ENCODE peak calls at places on chromosome 9, in nine cellular contexts. L is K562, N is breast epithelium, G is H1, W is spleen, B is suprapubic skin, Z is HCT116, C is prostate gland, T is HepG2. M is an unnamed sample.

GRCh38 chr9:132142883-132143282 is 19.0 kb upstream of the NTNG2 start:
- DNase-seq in L (no peak), N (no peak), G (no peak), W (no peak), B (no peak), Z (no peak), C (no peak), T (no peak), M (no peak)

GRCh38 chr9:26779072-26779471 is 113.5 kb downstream of the CAAP1 start:
- DNase-seq in L (no peak), N (no peak), G (no peak), W (no peak), B (no peak), Z (peak; percentile 46), C (no peak), T (peak; percentile 2), M (no peak)

GRCh38 chr9:23232831-23233230 is 593.2 kb downstream of the ELAVL2 start:
- DNase-seq in L (no peak), N (no peak), G (no peak), W (no peak), B (no peak), Z (no peak), C (no peak), T (no peak), M (no peak)

GRCh38 chr9:129803679-129804065 is 688 bp downstream of the TOR1B start:
- DNase-seq in L (peak; percentile 64), N (no peak), G (no peak), W (no peak), B (no peak), Z (no peak), C (no peak), T (no peak), M (no peak)

GRCh38 chr9:80874276-80874675 is 815.1 kb downstream of the TLE1 start:
- DNase-seq in L (no peak), N (no peak), G (no peak), W (no peak), B (no peak), Z (no peak), C (no peak), T (no peak), M (no peak)

GRCh38 chr9:15430920-15431844 is 8.5 kb downstream of the SNAPC3 start:
- DNase-seq in L (no peak), N (no peak), G (no peak), W (no peak), B (no peak), Z (no peak), C (no peak), T (no peak), M (no peak)

GRCh38 chr9:2414465-2414864 is 207.1 kb upstream of the VLDLR start:
- DNase-seq in L (no peak), N (no peak), G (no peak), W (no peak), B (no peak), Z (no peak), C (no peak), T (no peak), M (no peak)

GRCh38 chr9:129954868-129955550 is 88.0 kb downstream of the FNBP1 start:
- DNase-seq in L (peak; percentile 79), N (no peak), G (no peak), W (no peak), B (no peak), Z (no peak), C (no peak), T (no peak), M (no peak)

GRCh38 chr9:121692606-121693505 is 41.4 kb downstream of the DAB2IP start:
- DNase-seq in L (no peak), N (no peak), G (no peak), W (no peak), B (no peak), Z (peak; percentile 86), C (no peak), T (peak; percentile 81), M (no peak)

GRCh38 chr9:16367605-16368424 is 502.7 kb downstream of the BNC2 start:
- DNase-seq in L (no peak), N (no peak), G (no peak), W (no peak), B (no peak), Z (no peak), C (no peak), T (no peak), M (no peak)

GRCh38 chr9:91289244-91289643 is 72.5 kb downstream of the AUH start:
- DNase-seq in L (no peak), N (no peak), G (no peak), W (no peak), B (no peak), Z (no peak), C (no peak), T (no peak), M (no peak)

GRCh38 chr9:68852941-68853340 is 147.9 kb downstream of the PIP5K1B start:
- DNase-seq in L (no peak), N (no peak), G (no peak), W (no peak), B (no peak), Z (no peak), C (no peak), T (no peak), M (no peak)

GRCh38 chr9:127546125-127546832 is 65.8 kb upstream of the STXBP1 start:
- DNase-seq in L (peak; percentile 85), N (no peak), G (no peak), W (no peak), B (no peak), Z (no peak), C (no peak), T (peak; percentile 55), M (no peak)

GRCh38 chr9:127543221-127543620 is 68.9 kb upstream of the STXBP1 start:
- DNase-seq in L (no peak), N (no peak), G (no peak), W (no peak), B (no peak), Z (no peak), C (no peak), T (no peak), M (no peak)

GRCh38 chr9:127548352-127548878 is 63.7 kb upstream of the STXBP1 start:
- DNase-seq in L (no peak), N (no peak), G (no peak), W (no peak), B (no peak), Z (no peak), C (no peak), T (peak; percentile 77), M (no peak)

GRCh38 chr9:127543973-127544533 is 68.0 kb upstream of the STXBP1 start:
- DNase-seq in L (no peak), N (no peak), G (no peak), W (no peak), B (no peak), Z (no peak), C (no peak), T (no peak), M (no peak)

DNA sequence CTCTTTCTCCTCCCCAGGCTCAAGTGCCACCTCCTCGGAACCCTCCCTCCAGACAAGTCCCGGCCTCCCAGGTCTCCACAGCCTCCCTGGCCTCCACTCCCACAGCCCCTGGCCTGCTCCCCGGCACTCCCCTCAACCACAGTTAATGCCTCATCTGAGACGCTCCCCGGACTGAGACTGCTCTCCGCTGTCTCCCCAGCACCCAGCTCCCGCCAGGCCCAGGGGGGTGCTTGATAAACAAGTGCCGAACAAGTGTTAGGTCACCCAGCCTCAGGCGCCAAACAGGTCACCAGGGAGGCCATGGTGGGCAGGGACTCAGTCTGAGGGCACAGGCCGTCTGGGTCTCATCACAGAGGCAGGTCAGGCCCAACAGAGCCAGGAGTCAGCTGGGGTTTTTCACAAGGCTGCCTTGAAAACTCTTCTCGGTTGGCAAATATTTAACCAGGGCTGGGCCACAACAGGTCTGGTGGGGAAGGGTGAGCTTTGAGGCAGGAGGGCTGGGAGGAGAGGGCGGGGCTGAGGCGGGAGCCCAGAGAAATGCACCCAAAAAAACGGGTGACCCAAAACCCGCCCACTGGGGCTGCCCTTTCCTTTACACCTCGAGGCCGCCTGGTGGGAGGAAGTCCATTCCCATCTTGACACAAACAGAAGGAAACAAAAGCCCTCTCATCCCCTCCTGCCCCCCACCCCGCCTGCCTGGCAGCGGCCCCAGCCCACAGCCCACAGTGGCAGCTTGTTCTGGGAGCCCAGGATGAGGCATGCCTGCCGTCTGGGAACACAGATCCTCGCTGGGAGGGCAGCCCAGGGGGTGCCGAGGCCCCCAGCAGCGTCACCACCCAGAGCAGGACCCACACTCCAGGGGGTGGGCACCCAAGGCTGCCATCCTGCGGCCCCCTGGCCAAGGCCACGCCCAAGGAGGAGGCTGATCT is 66.6 kb upstream of the STXBP1 start:
- DNase-seq in L (no peak), N (peak; percentile 81), G (no peak), W (no peak), B (no peak), Z (no peak), C (peak; percentile 93), T (peak; percentile 96), M (no peak)
- TF ChIP-seq POLR2AphosphoS5 in L (no peak), N (no peak), G (no peak), W (no peak), B (no peak), Z (no peak), C (peak; percentile 84), T (no peak), M (no peak)

DNA sequence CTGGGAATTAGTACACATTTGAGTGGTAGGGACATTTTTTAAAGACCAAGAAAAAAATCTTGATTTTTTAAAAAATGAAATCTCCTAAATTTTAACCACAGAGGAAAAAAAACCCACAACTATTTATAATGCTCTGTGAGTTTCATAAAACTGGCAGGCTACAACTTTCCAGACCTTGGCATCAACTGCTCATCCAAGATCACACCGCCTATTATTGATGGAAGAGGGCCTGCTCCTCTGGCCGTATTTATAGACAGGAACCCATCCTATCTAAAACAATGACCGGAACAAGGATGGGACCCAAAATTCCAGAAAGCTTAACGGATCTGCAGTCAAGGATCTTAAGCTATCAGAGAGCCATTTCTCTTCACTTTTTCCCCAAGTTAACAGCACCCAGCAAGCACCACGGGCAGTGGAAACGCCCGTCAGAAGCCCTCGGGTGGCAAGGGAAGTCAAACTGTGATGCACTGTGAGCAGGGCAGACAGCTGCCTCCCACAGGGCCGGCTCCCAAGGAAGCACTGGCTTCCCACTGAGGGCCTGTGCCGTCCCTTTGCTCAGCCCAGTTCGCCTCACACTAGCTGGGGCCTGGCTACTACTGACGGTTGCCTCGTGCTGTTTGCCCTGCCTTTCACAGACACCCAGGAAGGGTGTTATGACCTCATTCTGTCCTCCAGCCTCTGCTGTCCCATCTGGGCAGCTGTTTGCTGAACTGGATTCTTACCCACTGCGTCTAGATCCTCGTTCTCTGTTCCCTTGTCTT is 62.8 kb downstream of the CDC14B start:
- DNase-seq in L (no peak), N (no peak), G (no peak), W (no peak), B (peak; percentile 80), Z (no peak), C (no peak), T (no peak), M (no peak)
- TF ChIP-seq POLR2A in L (no peak), N (no peak), G (no peak), W (no peak), B (no peak), Z (no peak), C (no peak), T (no peak), M (no peak)

GRCh38 chr9:76177924-76178323 is 216.3 kb downstream of the RFK start:
- DNase-seq in L (no peak), N (no peak), G (no peak), W (no peak), B (no peak), Z (no peak), C (no peak), T (no peak), M (no peak)
- TF ChIP-seq POLR2AphosphoS5 in L (no peak), N (no peak), G (no peak), W (no peak), B (no peak), Z (no peak), C (no peak), T (no peak), M (no peak)

GRCh38 chr9:33108472-33108871 is 32.0 kb upstream of the SMU1 start:
- DNase-seq in L (no peak), N (no peak), G (no peak), W (no peak), B (no peak), Z (no peak), C (no peak), T (no peak), M (no peak)
- TF ChIP-seq POLR2A in L (no peak), N (no peak), G (no peak), W (no peak), B (no peak), Z (no peak), C (no peak), T (no peak), M (peak; percentile 58)